ENCODE peak calls at places on chromosomes 6 and 20, in six cellular contexts. Q is ascending aorta, Z is upper lobe of right lung, L is breast epithelium, D is left lung, V is pancreas. X is an unnamed sample.

GRCh38 chr6:122998403-122998965 is 2.4 kb downstream of the CLVS2 start:
- DNase-seq in V (no peak), Z (no peak), D (no peak), Q (no peak), L (no peak), X (no peak)

GRCh38 chr6:88244721-88245120 is 78.6 kb upstream of the CNR1 start:
- DNase-seq in L (no peak), Q (no peak), D (no peak), V (no peak), Z (no peak), X (no peak)

GRCh38 chr6:140956567-140957306 is 1176.0 kb upstream of the GJE1 start:
- DNase-seq in Q (no peak), V (no peak), Z (no peak), L (no peak), D (no peak), X (no peak)

GRCh38 chr6:37324131-37325033 is 29.4 kb upstream of the RNF8 start:
- DNase-seq in Q (no peak), Z (no peak), V (no peak), L (no peak), D (no peak), X (no peak)

GRCh38 chr6:160337301-160337700 is 10.9 kb upstream of the SLC22A3 start:
- DNase-seq in V (no peak), L (no peak), Z (no peak), D (no peak), Q (no peak), X (no peak)

GRCh38 chr20:1390552-1391403 is 2.1 kb downstream of the FKBP1A start:
- DNase-seq in L (no peak), Q (no peak), Z (no peak), D (no peak), V (no peak), X (no peak)

GRCh38 chr20:43322851-43323250 is 133.1 kb upstream of the PTPRT start:
- DNase-seq in Q (no peak), L (no peak), Z (no peak), V (no peak), D (no peak), X (no peak)

GRCh38 chr6:127436578-127437110 is 22.5 kb downstream of the KIAA0408 start:
- DNase-seq in D (no peak), Q (no peak), L (no peak), V (no peak), Z (no peak), X (no peak)

GRCh38 chr6:113585246-113585645 is 271.9 kb upstream of the MARCKS start:
- DNase-seq in V (no peak), Z (no peak), L (no peak), D (no peak), Q (no peak), X (no peak)

GRCh38 chr20:23147964-23148720 is 62.0 kb upstream of the CD93 start:
- DNase-seq in Q (peak; percentile 79), D (peak; percentile 88), L (no peak), V (no peak), Z (peak; percentile 71), X (no peak)

GRCh38 chr6:40504274-40504673 is 82.9 kb downstream of the LRFN2 start:
- DNase-seq in L (no peak), V (no peak), Z (no peak), Q (no peak), D (no peak), X (no peak)

GRCh38 chr6:27149140-27149539 is 98.4 kb upstream of the PRSS16 start:
- DNase-seq in D (no peak), Q (no peak), L (no peak), V (no peak), Z (no peak), X (no peak)

GRCh38 chr6:112149719-112150263 is 62.4 kb downstream of the FAM229B start:
- DNase-seq in D (no peak), Q (no peak), V (no peak), L (no peak), Z (no peak), X (no peak)

GRCh38 chr6:21185849-21186478 is 407.6 kb upstream of the SOX4 start:
- DNase-seq in V (no peak), L (no peak), Z (no peak), D (no peak), Q (no peak), X (no peak)

GRCh38 chr6:30774701-30775100 is 30.4 kb upstream of the IER3 start:
- DNase-seq in L (no peak), D (no peak), Q (no peak), V (no peak), Z (no peak), X (no peak)

GRCh38 chr20:20204326-20204725 is 152.0 kb downstream of the CFAP61 start:
- DNase-seq in Q (no peak), V (no peak), Z (no peak), D (no peak), L (no peak), X (no peak)

GRCh38 chr6:157981395-157982296 is at the start of gene SYNJ2:
- DNase-seq in L (peak; percentile 82), Q (no peak), Z (peak; percentile 87), D (peak; percentile 96), V (peak; percentile 91), X (peak; percentile 78)

GRCh38 chr20:54188132-54188835 is 14.5 kb upstream of the CYP24A1 start:
- DNase-seq in D (no peak), Z (no peak), L (no peak), V (no peak), Q (no peak), X (no peak)

GRCh38 chr20:61940976-61941720 is 124.5 kb downstream of the TAF4 start:
- DNase-seq in Z (peak; percentile 46), D (peak; percentile 48), V (no peak), Q (no peak), L (peak; percentile 48), X (peak; percentile 1)

GRCh38 chr6:6686748-6687601 is 98.5 kb downstream of the LY86 start:
- DNase-seq in D (peak; percentile 99), Q (peak; percentile 29), L (peak; percentile 98), Z (peak; percentile 98), V (peak; percentile 99), X (peak; percentile 94)
- H3K4me3 ChIP-seq in D (peak overlapping the region; percentile 10), Q (no peak overlapping the region), L (peak overlapping the region; percentile 35), Z (peak overlapping the region; percentile 23), V (no peak overlapping the region), X (peak overlapping the region; percentile 58)

GRCh38 chr6:26019261-26019845 is 56.8 kb downstream of the TRIM38 start:
- DNase-seq in D (no peak), V (no peak), Q (no peak), L (no peak), Z (no peak), X (no peak)
- H3K27ac ChIP-seq in D (no peak overlapping the region), V (no peak overlapping the region), Q (peak overlapping the region; percentile 98), L (peak overlapping the region; percentile 99), Z (no peak overlapping the region), X (peak overlapping the region; percentile 97)

DNA sequence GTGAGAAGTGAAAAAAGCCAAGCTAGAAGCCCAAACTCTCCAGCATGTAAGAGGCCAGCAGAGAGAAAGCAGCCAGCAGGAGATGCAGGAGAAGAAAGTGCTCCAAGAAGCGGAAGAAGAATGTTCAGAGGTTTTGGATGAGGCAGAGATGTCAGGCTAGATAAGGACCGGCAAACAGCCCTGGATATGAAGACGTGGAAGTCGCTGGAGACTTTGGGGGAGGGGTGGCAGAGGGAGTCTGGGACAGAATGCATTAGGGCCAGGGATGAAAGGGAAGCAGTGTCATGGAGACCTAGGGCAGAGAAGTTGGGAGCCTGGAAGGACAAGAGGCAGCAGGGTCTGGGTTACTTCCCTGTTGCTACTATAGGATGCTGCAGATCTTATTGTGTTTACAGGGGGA is 5.3 kb upstream of the SCUBE3 start:
- DNase-seq in Q (no peak), Z (no peak), L (no peak), V (no peak), D (no peak), X (no peak)
- H3K27me3 ChIP-seq in Q (no peaks in the 10 kb centered on the region), Z (peaks cover 28% of the 10 kb centered on the region), L (no peaks in the 10 kb centered on the region), V (no peaks in the 10 kb centered on the region), D (peaks cover 68% of the 10 kb centered on the region), X (peaks cover 44% of the 10 kb centered on the region)

DNA sequence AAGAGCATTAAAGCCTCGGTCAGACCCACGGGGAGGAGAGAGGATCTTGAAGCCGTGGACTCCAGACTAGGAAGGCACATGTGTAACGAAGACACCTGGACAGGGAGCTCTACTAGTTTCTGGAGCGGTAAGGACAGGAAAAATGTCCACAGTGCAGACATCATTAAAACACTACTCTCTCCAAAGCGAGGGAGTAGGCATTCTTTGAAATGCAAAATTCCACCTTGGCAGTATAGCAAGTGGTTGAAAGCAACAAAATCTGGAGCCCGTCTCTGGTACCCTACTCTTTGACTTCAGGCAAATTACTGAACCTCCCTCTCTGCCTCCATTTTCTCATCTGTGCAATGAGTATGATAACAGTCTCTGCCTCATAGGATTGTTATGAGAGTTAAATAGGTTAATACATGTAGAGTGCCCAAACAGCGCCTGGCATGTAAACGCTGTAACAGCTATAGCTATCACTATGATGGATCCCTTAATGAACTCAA is 408 bp upstream of the CRIP3 start:
- DNase-seq in Q (no peak), Z (no peak), V (no peak), L (no peak), D (no peak), X (no peak)
- H3K4me3 ChIP-seq in Q (peak overlapping the region; percentile 60), Z (peak overlapping the region; percentile 36), V (no peak overlapping the region), L (peak overlapping the region; percentile 38), D (no peak overlapping the region), X (peak overlapping the region; percentile 69)

DNA sequence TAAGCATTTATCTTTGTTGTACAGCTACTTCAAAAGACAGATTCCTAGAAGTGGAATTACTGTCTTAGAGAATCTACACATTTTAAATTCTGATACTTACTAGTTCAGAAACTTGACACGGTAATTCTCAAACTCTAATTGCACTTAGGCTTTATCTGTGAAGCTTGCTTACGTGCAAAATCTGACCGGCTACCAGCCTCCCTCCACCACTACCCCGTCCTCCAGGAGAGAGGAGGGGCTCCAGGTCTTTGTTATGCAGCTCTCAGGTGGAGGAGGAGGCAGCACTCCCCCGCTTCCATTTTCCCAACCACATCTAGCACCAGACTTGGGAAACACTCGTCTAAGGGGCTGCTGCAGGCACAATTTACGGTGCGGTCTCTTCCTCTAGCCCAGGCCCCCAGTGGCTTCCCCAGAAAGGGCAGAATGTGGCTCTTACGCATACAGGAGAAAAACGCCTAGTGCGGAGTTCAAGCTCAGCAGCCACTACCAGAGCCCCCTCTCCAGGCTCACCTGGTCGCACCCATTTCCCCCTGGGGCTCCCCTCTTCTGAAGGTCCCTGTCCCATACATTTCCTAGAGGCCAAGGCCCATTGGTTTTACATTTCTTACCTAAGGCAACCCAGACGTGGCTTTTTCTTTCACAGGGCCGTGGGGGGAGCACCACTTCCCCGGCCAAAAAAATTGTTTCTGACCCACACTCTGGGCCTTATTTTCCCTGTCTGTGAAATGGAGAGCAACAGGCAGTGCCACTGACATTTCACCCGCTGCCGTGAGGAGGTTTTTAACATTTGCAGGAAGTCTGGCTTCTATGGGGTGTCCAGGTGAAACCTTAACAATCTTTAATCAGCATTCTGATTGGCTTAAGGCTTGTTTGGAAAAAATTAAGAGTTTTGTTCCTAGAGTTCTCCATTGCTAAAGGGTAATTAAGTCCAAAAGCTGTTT is 1.6 kb upstream of the TGIF2 start:
- DNase-seq in Q (no peak), Z (no peak), V (no peak), D (no peak), L (no peak), X (no peak)
- H3K27ac ChIP-seq in Q (peak overlapping the region; percentile 90), Z (peak overlapping the region; percentile 86), V (peak overlapping the region; percentile 89), D (peak overlapping the region; percentile 90), L (peak overlapping the region; percentile 94), X (peak overlapping the region; percentile 91)